ENCODE peak calls at places on chromosome 2, in nine cellular contexts. U is breast epithelium, X is OCI-LY7, W is AG04450, V is osteoblast, T is mammary epithelial cell, O is A549, G is IMR-90, Y is K562. D is an unnamed sample. For H3K9me3, the result is how much of the 10 kb centered on the place peaks cover.

GRCh38 chr2:201195329-201195728 is 12.4 kb downstream of the CASP10 start:
- DNase-seq in U (no peak), X (no peak), W (no peak), V (no peak), T (no peak), O (no peak), G (no peak), Y (no peak), D (no peak)

GRCh38 chr2:220931491-220931890 is 640.6 kb downstream of the EPHA4 start:
- DNase-seq in U (no peak), X (no peak), W (no peak), V (no peak), T (no peak), O (no peak), G (no peak), Y (no peak), D (no peak)

GRCh38 chr2:236083934-236084333 is 84.3 kb downstream of the GBX2 start:
- DNase-seq in U (no peak), X (no peak), W (no peak), V (no peak), T (no peak), O (no peak), G (no peak), Y (no peak), D (no peak)

GRCh38 chr2:8750221-8750620 is 68.4 kb downstream of the ID2 start:
- DNase-seq in U (no peak), X (no peak), W (no peak), V (no peak), T (no peak), O (no peak), G (peak), Y (no peak), D (no peak)

GRCh38 chr2:222738759-222739292 is 67.4 kb downstream of the MOGAT1 start:
- DNase-seq in U (no peak), X (no peak), W (no peak), V (peak), T (no peak), O (no peak), G (no peak), Y (peak), D (no peak)

GRCh38 chr2:223488814-223489213 is 113.3 kb downstream of the SCG2 start:
- DNase-seq in U (no peak), X (no peak), W (no peak), V (no peak), T (peak), O (no peak), G (peak), Y (peak), D (peak)

GRCh38 chr2:44638649-44639048 is 276.9 kb downstream of the CAMKMT start:
- DNase-seq in U (no peak), X (no peak), W (no peak), V (no peak), T (no peak), O (no peak), G (no peak), Y (no peak), D (peak)

GRCh38 chr2:201126308-201127127 is 10.6 kb downstream of the CFLAR start:
- DNase-seq in U (no peak), X (peak), W (no peak), V (no peak), T (peak), O (no peak), G (peak), Y (no peak), D (no peak)

GRCh38 chr2:142980246-142981068 is 103.0 kb downstream of the KYNU start:
- DNase-seq in U (no peak), X (peak), W (no peak), V (no peak), T (peak), O (peak), G (peak), Y (no peak), D (no peak)

GRCh38 chr2:161237397-161238263 is 70.6 kb upstream of the PSMD14 start:
- DNase-seq in U (no peak), X (peak), W (no peak), V (peak), T (peak), O (no peak), G (peak), Y (no peak), D (peak)

GRCh38 chr2:240232961-240233890 is 92.8 kb upstream of the OTOS start:
- DNase-seq in U (peak), X (peak), W (no peak), V (peak), T (peak), O (peak), G (peak), Y (peak), D (peak)

GRCh38 chr2:116132833-116133232 is 1681.7 kb upstream of the DDX18 start:
- DNase-seq in U (no peak), X (no peak), W (no peak), V (no peak), T (no peak), O (no peak), G (no peak), Y (no peak), D (no peak)

GRCh38 chr2:96345403-96345802 is 9.8 kb downstream of the NCAPH start:
- DNase-seq in U (no peak), X (no peak), W (no peak), V (no peak), T (no peak), O (no peak), G (no peak), Y (no peak), D (no peak)

GRCh38 chr2:162422894-162423293 is 79.0 kb downstream of the GCA start:
- DNase-seq in U (no peak), X (no peak), W (no peak), V (no peak), T (no peak), O (no peak), G (no peak), Y (no peak), D (no peak)

GRCh38 chr2:120765911-120766757 is 30.5 kb downstream of the GLI2 start:
- DNase-seq in U (no peak), X (no peak), W (peak), V (peak), T (no peak), O (no peak), G (peak), Y (no peak), D (no peak)

GRCh38 chr2:228828397-228828796 is 442.7 kb downstream of the PID1 start:
- DNase-seq in U (no peak), X (no peak), W (no peak), V (no peak), T (no peak), O (no peak), G (no peak), Y (no peak), D (no peak)

GRCh38 chr2:207107551-207107950 is 58.2 kb downstream of the KLF7 start:
- DNase-seq in U (no peak), X (no peak), W (no peak), V (no peak), T (no peak), O (no peak), G (no peak), Y (no peak), D (no peak)

GRCh38 chr2:136572335-136572734 is 193.0 kb upstream of the THSD7B start:
- DNase-seq in U (no peak), X (no peak), W (no peak), V (no peak), T (no peak), O (no peak), G (no peak), Y (no peak), D (no peak)

GRCh38 chr2:161357097-161357496 is 48.9 kb downstream of the PSMD14 start:
- DNase-seq in U (no peak), X (no peak), W (no peak), V (no peak), T (peak), O (no peak), G (no peak), Y (no peak), D (no peak)

GRCh38 chr2:200773083-200773482 is 38.6 kb upstream of the BZW1 start:
- DNase-seq in U (no peak), X (no peak), W (no peak), V (no peak), T (no peak), O (no peak), G (no peak), Y (no peak), D (no peak)

GRCh38 chr2:57182941-57183340 is 863.7 kb upstream of the VRK2 start:
- DNase-seq in U (no peak), X (no peak), W (no peak), V (no peak), T (no peak), O (no peak), G (no peak), Y (no peak), D (no peak)

GRCh38 chr2:183348492-183348891 is 224.2 kb downstream of the NUP35 start:
- DNase-seq in U (no peak), X (peak), W (no peak), V (no peak), T (no peak), O (no peak), G (no peak), Y (no peak), D (no peak)

GRCh38 chr2:67828066-67828465 is 234.7 kb downstream of the C1D start:
- DNase-seq in U (no peak), X (no peak), W (no peak), V (no peak), T (no peak), O (no peak), G (no peak), Y (no peak), D (no peak)

GRCh38 chr2:20583425-20583881 is 67.4 kb downstream of the HS1BP3 start:
- DNase-seq in U (no peak), X (no peak), W (no peak), V (no peak), T (no peak), O (no peak), G (no peak), Y (no peak), D (no peak)

GRCh38 chr2:138742446-138743057 is 37.6 kb downstream of the NXPH2 start:
- DNase-seq in U (no peak), X (no peak), W (no peak), V (no peak), T (no peak), O (no peak), G (no peak), Y (no peak), D (no peak)

GRCh38 chr2:29296585-29296984 is 181.4 kb downstream of the CLIP4 start:
- DNase-seq in U (no peak), X (no peak), W (no peak), V (no peak), T (no peak), O (no peak), G (no peak), Y (no peak), D (no peak)

GRCh38 chr2:133434962-133435668 is 133.1 kb downstream of the NCKAP5 start:
- DNase-seq in U (peak), X (no peak), W (peak), V (peak), T (peak), O (peak), G (peak), Y (no peak), D (peak)

GRCh38 chr2:109532728-109533076 is 81.1 kb downstream of the SEPTIN10 start:
- DNase-seq in U (no peak), X (no peak), W (no peak), V (no peak), T (no peak), O (no peak), G (no peak), Y (no peak), D (no peak)
- TF ChIP-seq CTCF in U (no peak), X (no peak), W (no peak), V (no peak), T (no peak), O (no peak), G (no peak), Y (no peak), D (no peak)

DNA sequence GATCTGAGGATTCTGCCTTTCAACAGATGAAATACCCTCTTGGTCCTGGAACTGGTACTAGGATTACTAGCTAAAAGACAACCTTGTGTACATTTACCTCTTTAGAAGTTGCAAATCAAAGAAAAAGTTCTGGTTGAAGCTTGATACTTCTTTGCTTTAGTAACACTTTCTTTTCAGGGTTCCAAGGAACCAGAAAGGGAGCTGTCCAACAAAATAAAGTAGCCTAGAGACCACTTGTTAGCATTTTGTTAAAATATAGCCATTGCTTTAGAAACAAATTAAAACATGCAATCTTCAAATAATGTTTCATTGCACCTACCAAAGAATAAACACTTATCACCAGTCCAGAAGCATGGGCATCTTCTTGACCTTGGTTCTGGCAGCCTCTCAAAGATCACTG is 117.9 kb upstream of the MAP3K20 start:
- DNase-seq in U (no peak), X (no peak), W (no peak), V (no peak), T (no peak), O (no peak), G (no peak), Y (no peak), D (no peak)
- H3K9me3 ChIP-seq in U (under half), X (under half), W (under half), V (under half), T (under half), O (under half), G (under half), Y (under half), D (under half)

DNA sequence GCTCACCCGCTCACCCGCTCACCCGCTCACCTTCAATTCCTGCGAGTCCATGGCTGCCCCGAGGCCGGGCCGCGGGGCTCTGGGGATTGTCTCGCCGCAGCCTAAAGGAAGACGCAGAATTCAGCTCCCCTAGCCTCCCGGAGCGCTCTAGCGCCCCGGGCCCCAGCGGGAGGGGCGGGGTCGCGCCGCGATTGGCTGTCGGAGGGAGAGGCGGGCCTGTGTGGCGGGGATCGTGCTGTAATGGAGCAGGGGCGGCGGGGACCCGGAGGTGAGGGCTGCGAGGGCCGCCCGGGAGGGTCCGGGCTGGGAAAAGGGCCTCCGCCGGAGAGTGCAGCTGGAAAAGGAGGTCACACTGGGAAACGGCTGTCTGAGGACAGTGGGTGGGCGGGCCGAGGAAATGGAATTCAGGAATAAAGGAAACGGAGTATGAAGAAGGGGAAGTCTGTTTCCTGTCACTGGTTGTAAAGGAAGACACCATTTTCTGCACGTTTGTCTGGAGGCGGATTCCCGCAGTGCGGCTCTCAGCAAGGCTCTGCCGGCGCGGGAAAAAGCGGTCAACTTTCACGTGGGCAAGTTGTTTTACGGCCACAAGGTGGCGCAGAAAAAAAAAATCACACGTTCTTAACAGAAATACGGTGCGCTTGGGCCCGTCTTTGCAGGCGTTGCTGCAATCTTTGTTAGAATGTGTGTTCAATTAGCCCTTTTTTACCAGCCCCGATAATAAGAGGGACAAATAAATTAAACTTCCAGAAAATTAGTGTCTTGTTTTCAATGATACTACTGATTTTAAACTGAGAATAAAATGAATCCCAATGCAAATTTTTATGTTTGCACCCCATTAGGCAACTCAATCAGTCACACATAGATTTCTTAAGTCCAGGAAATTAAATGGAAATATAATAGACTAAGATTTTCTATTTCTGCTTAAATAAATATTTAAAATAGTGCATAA is at the start of gene TTC21B:
- DNase-seq in U (peak), X (peak), W (peak), V (peak), T (peak), O (peak), G (peak), Y (peak), D (peak)
- TF ChIP-seq CTCF in U (peak), X (peak), W (peak), V (peak), T (peak), O (peak), G (peak), Y (peak), D (peak)

GRCh38 chr2:19355416-19355821 is 3.0 kb downstream of the OSR1 start:
- DNase-seq in U (no peak), X (no peak), W (no peak), V (no peak), T (peak), O (no peak), G (peak), Y (no peak), D (no peak)
- H3K9me3 ChIP-seq in U (under half), X (under half), W (under half), V (under half), T (under half), O (under half), G (under half), Y (under half), D (under half)

DNA sequence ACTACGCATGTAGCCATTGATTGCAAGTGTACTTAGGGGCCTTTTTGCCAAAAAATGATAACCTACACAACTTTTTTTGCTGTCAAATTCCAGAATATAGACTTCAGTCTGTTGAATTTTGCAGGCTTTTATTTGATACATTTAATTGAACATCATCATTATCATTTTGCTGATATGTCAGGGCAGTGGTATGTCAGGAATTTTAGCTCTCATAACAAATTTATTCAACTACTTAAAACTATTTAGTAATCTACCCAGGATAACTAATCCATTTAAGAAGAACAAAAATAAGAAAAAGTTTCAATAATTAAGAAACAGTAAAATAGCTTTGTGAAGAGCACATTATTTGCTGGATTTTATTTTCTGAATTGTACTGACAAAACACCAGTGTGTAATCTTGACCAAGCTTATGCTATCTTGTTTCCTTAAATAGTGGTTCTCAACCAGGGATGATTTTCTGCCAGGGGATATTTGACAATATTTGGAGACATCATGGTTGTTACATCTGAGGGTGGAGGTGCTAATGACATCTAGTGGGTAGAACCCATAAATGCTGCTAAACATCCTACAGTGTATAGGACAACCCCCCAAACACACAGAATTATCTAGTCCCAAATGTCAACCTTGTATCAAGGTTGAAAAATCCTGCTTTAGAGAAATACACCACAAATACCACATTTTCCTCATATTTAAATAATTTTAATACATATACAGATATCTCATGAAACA is 12.1 kb upstream of the TTN start:
- DNase-seq in U (no peak), X (no peak), W (no peak), V (no peak), T (no peak), O (no peak), G (peak), Y (no peak), D (no peak)
- TF ChIP-seq CTCF in U (no peak), X (no peak), W (no peak), V (no peak), T (peak), O (no peak), G (no peak), Y (no peak), D (no peak)

GRCh38 chr2:31693882-31694281 is 113.1 kb upstream of the SRD5A2 start:
- DNase-seq in U (no peak), X (peak), W (no peak), V (no peak), T (no peak), O (no peak), G (no peak), Y (no peak), D (no peak)
- H3K9me3 ChIP-seq in U (half or more), X (under half), W (under half), V (under half), T (under half), O (half or more), G (under half), Y (under half), D (under half)

GRCh38 chr2:74436804-74437695 is 4.7 kb downstream of the RTKN start:
- DNase-seq in U (no peak), X (peak), W (no peak), V (peak), T (no peak), O (no peak), G (no peak), Y (no peak), D (no peak)

GRCh38 chr2:74440005-74440377 is 1.7 kb downstream of the RTKN start:
- DNase-seq in U (peak), X (no peak), W (no peak), V (peak), T (peak), O (no peak), G (peak), Y (no peak), D (peak)

GRCh38 chr2:74438248-74438647 is 3.5 kb downstream of the RTKN start:
- DNase-seq in U (no peak), X (no peak), W (no peak), V (peak), T (no peak), O (no peak), G (no peak), Y (no peak), D (no peak)

GRCh38 chr2:74439373-74440004 is 2.2 kb downstream of the RTKN start:
- DNase-seq in U (no peak), X (no peak), W (no peak), V (no peak), T (no peak), O (no peak), G (no peak), Y (no peak), D (no peak)

DNA sequence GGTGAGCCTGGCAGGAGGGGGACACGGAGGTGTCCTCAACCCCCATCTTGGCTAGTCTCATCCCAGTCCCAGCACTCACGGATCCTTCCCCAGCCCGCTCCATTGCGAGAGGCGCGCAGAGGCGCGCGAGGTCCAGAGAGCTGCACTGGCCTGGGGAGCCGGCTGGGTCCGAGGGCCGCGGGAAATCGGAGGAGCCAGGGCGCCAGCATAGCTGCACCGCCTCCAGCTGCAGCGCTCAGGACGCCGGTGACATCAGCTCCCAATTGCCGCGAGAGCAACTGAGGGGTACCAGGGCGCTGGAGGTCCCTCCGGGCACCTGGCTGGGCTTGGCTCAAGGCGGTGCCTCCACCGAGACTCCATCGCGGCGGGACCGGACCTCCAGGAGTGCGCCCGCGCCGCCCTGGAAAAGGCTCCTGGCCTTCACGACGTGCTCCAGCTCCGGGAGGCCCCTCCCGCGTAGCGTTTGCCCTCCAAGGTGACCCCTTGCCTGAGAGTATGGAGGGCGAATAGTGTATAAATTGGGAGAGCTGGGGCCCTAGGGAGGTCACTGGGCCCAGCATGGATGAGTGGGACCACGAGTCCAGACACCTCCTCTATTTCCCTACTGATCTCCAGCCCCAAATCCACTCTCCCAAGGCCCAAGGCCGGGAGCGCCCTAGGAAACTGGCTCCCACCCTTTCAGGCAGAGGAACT is 5.5 kb downstream of the RTKN start:
- DNase-seq in U (no peak), X (no peak), W (no peak), V (peak), T (no peak), O (no peak), G (no peak), Y (no peak), D (no peak)
- TF ChIP-seq CTCF in U (no peak), X (no peak), W (no peak), V (no peak), T (no peak), O (no peak), G (no peak), Y (no peak), D (no peak)

GRCh38 chr2:47506024-47506423 is 103.1 kb downstream of the MSH2 start:
- DNase-seq in U (no peak), X (no peak), W (no peak), V (no peak), T (no peak), O (no peak), G (no peak), Y (no peak), D (no peak)
- H3K9me3 ChIP-seq in U (under half), X (under half), W (under half), V (under half), T (under half), O (under half), G (under half), Y (under half), D (under half)